ENCODE peak calls at places on chromosome 2, in eight cellular contexts. E, M, B, Q, A, X, N and Z are unnamed samples.

GRCh38 chr2:105926960-105927678 is 182.4 kb downstream of the NCK2 start:
- DNase-seq in E (no peak), M (no peak), B (peak; percentile 17), Q (no peak), A (no peak), X (peak; percentile 55), N (no peak), Z (peak; percentile 80)

GRCh38 chr2:240759454-240759853 is 60.6 kb downstream of the KIF1A start:
- DNase-seq in E (no peak), M (no peak), B (peak; percentile 40), Q (no peak), A (no peak), X (no peak), N (no peak), Z (no peak)

GRCh38 chr2:89842180-89842908 is 1150.9 kb downstream of the RPIA start:
- DNase-seq in E (no peak), M (no peak), B (no peak), Q (no peak), A (peak; percentile 52), X (no peak), N (no peak), Z (peak; percentile 70)

GRCh38 chr2:24843461-24843860 is 50.2 kb downstream of the CENPO start:
- DNase-seq in E (no peak), M (no peak), B (no peak), Q (no peak), A (no peak), X (no peak), N (no peak), Z (peak; percentile 60)

GRCh38 chr2:201709747-201710146 is 11.3 kb upstream of the MPP4 start:
- DNase-seq in E (no peak), M (no peak), B (no peak), Q (no peak), A (no peak), X (no peak), N (no peak), Z (no peak)

GRCh38 chr2:74441111-74441689 is 537 bp downstream of the RTKN start:
- DNase-seq in E (no peak), M (no peak), B (no peak), Q (no peak), A (no peak), X (no peak), N (no peak), Z (peak; percentile 74)

GRCh38 chr2:162113771-162114168 is 38.3 kb downstream of the GCG start:
- DNase-seq in E (no peak), M (no peak), B (no peak), Q (no peak), A (no peak), X (no peak), N (no peak), Z (no peak)

GRCh38 chr2:128665113-128665512 is 346.4 kb upstream of the HS6ST1 start:
- DNase-seq in E (no peak), M (no peak), B (no peak), Q (no peak), A (no peak), X (no peak), N (no peak), Z (peak; percentile 63)

GRCh38 chr2:159879061-159879604 is 81.1 kb upstream of the CD302 start:
- DNase-seq in E (no peak), M (no peak), B (peak; percentile 77), Q (no peak), A (no peak), X (no peak), N (no peak), Z (no peak)

GRCh38 chr2:45904931-45905642 is 253.6 kb downstream of the PRKCE start:
- DNase-seq in E (no peak), M (peak; percentile 48), B (no peak), Q (no peak), A (no peak), X (no peak), N (no peak), Z (no peak)

GRCh38 chr2:128563348-128563687 is 244.7 kb upstream of the HS6ST1 start:
- DNase-seq in E (no peak), M (no peak), B (no peak), Q (no peak), A (no peak), X (no peak), N (no peak), Z (no peak)

GRCh38 chr2:86028763-86029381 is 76.8 kb downstream of the POLR1A start:
- DNase-seq in E (no peak), M (no peak), B (no peak), Q (no peak), A (peak; percentile 55), X (no peak), N (no peak), Z (peak; percentile 84)

GRCh38 chr2:235595420-235596010 is 101.7 kb downstream of the AGAP1 start:
- DNase-seq in E (peak; percentile 94), M (peak; percentile 43), B (peak; percentile 56), Q (peak; percentile 51), A (no peak), X (no peak), N (peak; percentile 61), Z (peak; percentile 47)

GRCh38 chr2:228408529-228409227 is 227.2 kb upstream of the SPHKAP start:
- DNase-seq in E (no peak), M (no peak), B (no peak), Q (no peak), A (no peak), X (no peak), N (peak; percentile 36), Z (no peak)

GRCh38 chr2:214902273-214902672 is 92.8 kb upstream of the BARD1 start:
- DNase-seq in E (no peak), M (peak; percentile 75), B (no peak), Q (no peak), A (no peak), X (no peak), N (no peak), Z (no peak)

GRCh38 chr2:234910186-234910679 is 41.6 kb upstream of the SH3BP4 start:
- DNase-seq in E (no peak), M (no peak), B (no peak), Q (no peak), A (no peak), X (no peak), N (no peak), Z (no peak)

GRCh38 chr2:64644240-64645013 is 9.3 kb downstream of the SERTAD2 start:
- DNase-seq in E (no peak), M (no peak), B (peak; percentile 89), Q (no peak), A (no peak), X (peak; percentile 42), N (peak; percentile 89), Z (peak; percentile 93)

GRCh38 chr2:28516430-28516829 is 20.6 kb downstream of the PLB1 start:
- DNase-seq in E (no peak), M (no peak), B (no peak), Q (no peak), A (no peak), X (no peak), N (no peak), Z (no peak)

GRCh38 chr2:176118606-176119370 is 2.2 kb downstream of the HOXD10 start:
- DNase-seq in E (no peak), M (peak; percentile 17), B (peak; percentile 58), Q (no peak), A (no peak), X (no peak), N (peak; percentile 72), Z (no peak)

GRCh38 chr2:8452296-8452695 is 229.6 kb upstream of the ID2 start:
- DNase-seq in E (no peak), M (no peak), B (no peak), Q (no peak), A (no peak), X (no peak), N (no peak), Z (no peak)

GRCh38 chr2:220969348-220969747 is 602.8 kb downstream of the EPHA4 start:
- DNase-seq in E (no peak), M (no peak), B (no peak), Q (no peak), A (no peak), X (no peak), N (no peak), Z (no peak)

GRCh38 chr2:241092677-241093076 is 9.4 kb downstream of the MTERF4 start:
- DNase-seq in E (no peak), M (no peak), B (no peak), Q (no peak), A (no peak), X (no peak), N (no peak), Z (no peak)

GRCh38 chr2:106065268-106065982 is 128.7 kb downstream of the UXS1 start:
- DNase-seq in E (no peak), M (no peak), B (no peak), Q (no peak), A (no peak), X (peak; percentile 12), N (no peak), Z (no peak)

GRCh38 chr2:191184457-191184856 is 33.7 kb upstream of the STAT4 start:
- DNase-seq in E (no peak), M (no peak), B (no peak), Q (no peak), A (no peak), X (no peak), N (no peak), Z (no peak)

GRCh38 chr2:184598313-184599053 is at the start of gene ZNF804A:
- DNase-seq in E (peak; percentile 69), M (peak; percentile 40), B (peak; percentile 60), Q (peak; percentile 82), A (peak; percentile 78), X (no peak), N (peak; percentile 71), Z (peak; percentile 90)

GRCh38 chr2:109609352-109610024 is 4.3 kb downstream of the SEPTIN10 start:
- DNase-seq in E (no peak), M (no peak), B (peak; percentile 57), Q (no peak), A (no peak), X (no peak), N (no peak), Z (no peak)

GRCh38 chr2:165239230-165239629 is at the start of gene SCN2A:
- DNase-seq in E (no peak), M (peak; percentile 86), B (peak; percentile 65), Q (peak; percentile 34), A (no peak), X (no peak), N (peak; percentile 60), Z (no peak)

GRCh38 chr2:203583696-203584095 is 48.6 kb upstream of the RAPH1 start:
- DNase-seq in E (no peak), M (no peak), B (peak; percentile 55), Q (peak; percentile 42), A (no peak), X (no peak), N (no peak), Z (no peak)

GRCh38 chr2:47002480-47003381 is 87.1 kb upstream of the MCFD2 start:
- DNase-seq in E (peak; percentile 82), M (no peak), B (no peak), Q (no peak), A (no peak), X (no peak), N (no peak), Z (no peak)

GRCh38 chr2:229090231-229090630 is 180.9 kb downstream of the PID1 start:
- DNase-seq in E (no peak), M (no peak), B (no peak), Q (no peak), A (no peak), X (no peak), N (no peak), Z (no peak)

GRCh38 chr2:60520917-60521539 is 32.4 kb downstream of the BCL11A start:
- DNase-seq in E (no peak), M (no peak), B (no peak), Q (no peak), A (no peak), X (no peak), N (no peak), Z (peak; percentile 64)

GRCh38 chr2:215367647-215368492 is 56.0 kb downstream of the ATIC start:
- DNase-seq in E (no peak), M (no peak), B (no peak), Q (no peak), A (no peak), X (no peak), N (no peak), Z (no peak)

GRCh38 chr2:191538334-191538910 is 139.5 kb upstream of the NABP1 start:
- DNase-seq in E (no peak), M (no peak), B (no peak), Q (peak; percentile 93), A (no peak), X (no peak), N (no peak), Z (no peak)

GRCh38 chr2:39508243-39508642 is 71.2 kb upstream of the MAP4K3 start:
- DNase-seq in E (no peak), M (no peak), B (no peak), Q (no peak), A (no peak), X (no peak), N (no peak), Z (no peak)